ENCODE peak calls at places on chromosomes 11 and 22, in seven cellular contexts. One of them, this sample, is unnamed.

GRCh38 chr11:66068154-66068821 is 1.8 kb upstream of the PACS1 start:
- DNase-seq in SK-N-SH: peak
- DNase-seq in neural progenitor cell: peak
- DNase-seq in H1: peak
- DNase-seq in endothelial cell of umbilical vein: peak
- DNase-seq in A549: peak
- DNase-seq in HCT116: peak
- DNase-seq in this sample: peak

GRCh38 chr11:32581556-32581955 is 2.1 kb upstream of the EIF3M start:
- DNase-seq in SK-N-SH: no peak
- DNase-seq in neural progenitor cell: no peak
- DNase-seq in H1: no peak
- DNase-seq in endothelial cell of umbilical vein: no peak
- DNase-seq in A549: no peak
- DNase-seq in HCT116: no peak
- DNase-seq in this sample: peak

GRCh38 chr11:128763224-128763623 is 69.4 kb downstream of the FLI1 start:
- DNase-seq in SK-N-SH: no peak
- DNase-seq in neural progenitor cell: no peak
- DNase-seq in H1: no peak
- DNase-seq in endothelial cell of umbilical vein: no peak
- DNase-seq in A549: no peak
- DNase-seq in HCT116: no peak
- DNase-seq in this sample: no peak

GRCh38 chr11:39011822-39012221 is 2413.8 kb upstream of the RAG2 start:
- DNase-seq in SK-N-SH: no peak
- DNase-seq in neural progenitor cell: no peak
- DNase-seq in H1: no peak
- DNase-seq in endothelial cell of umbilical vein: no peak
- DNase-seq in A549: no peak
- DNase-seq in HCT116: no peak
- DNase-seq in this sample: no peak

GRCh38 chr11:123144707-123145106 is 50.3 kb downstream of the CLMP start:
- DNase-seq in SK-N-SH: no peak
- DNase-seq in neural progenitor cell: no peak
- DNase-seq in H1: no peak
- DNase-seq in endothelial cell of umbilical vein: no peak
- DNase-seq in A549: no peak
- DNase-seq in HCT116: no peak
- DNase-seq in this sample: peak

GRCh38 chr11:126482586-126483108 is 127.2 kb downstream of the ST3GAL4 start:
- DNase-seq in SK-N-SH: no peak
- DNase-seq in neural progenitor cell: no peak
- DNase-seq in H1: no peak
- DNase-seq in endothelial cell of umbilical vein: no peak
- DNase-seq in A549: no peak
- DNase-seq in HCT116: no peak
- DNase-seq in this sample: no peak

GRCh38 chr11:68550485-68550817 is 89.9 kb downstream of the PPP6R3 start:
- DNase-seq in SK-N-SH: no peak
- DNase-seq in neural progenitor cell: no peak
- DNase-seq in H1: no peak
- DNase-seq in endothelial cell of umbilical vein: peak
- DNase-seq in A549: no peak
- DNase-seq in HCT116: no peak
- DNase-seq in this sample: no peak

GRCh38 chr22:23684051-23684450 is 6.8 kb upstream of the RGL4 start:
- DNase-seq in SK-N-SH: no peak
- DNase-seq in neural progenitor cell: no peak
- DNase-seq in H1: no peak
- DNase-seq in endothelial cell of umbilical vein: no peak
- DNase-seq in A549: no peak
- DNase-seq in HCT116: no peak
- DNase-seq in this sample: no peak

GRCh38 chr11:111225871-111226270 is 19.7 kb upstream of the POU2AF2 start:
- DNase-seq in SK-N-SH: no peak
- DNase-seq in neural progenitor cell: no peak
- DNase-seq in H1: no peak
- DNase-seq in endothelial cell of umbilical vein: no peak
- DNase-seq in A549: no peak
- DNase-seq in HCT116: no peak
- DNase-seq in this sample: no peak

GRCh38 chr22:32761251-32761903 is 40.1 kb upstream of the TIMP3 start:
- DNase-seq in SK-N-SH: no peak
- DNase-seq in neural progenitor cell: no peak
- DNase-seq in H1: no peak
- DNase-seq in endothelial cell of umbilical vein: no peak
- DNase-seq in A549: no peak
- DNase-seq in HCT116: no peak
- DNase-seq in this sample: no peak

GRCh38 chr11:63866211-63866610 is 27.3 kb downstream of the MARK2 start:
- DNase-seq in SK-N-SH: no peak
- DNase-seq in neural progenitor cell: no peak
- DNase-seq in H1: no peak
- DNase-seq in endothelial cell of umbilical vein: no peak
- DNase-seq in A549: no peak
- DNase-seq in HCT116: no peak
- DNase-seq in this sample: peak

GRCh38 chr11:110095554-110095953 is 2.4 kb downstream of the ZC3H12C start:
- DNase-seq in SK-N-SH: no peak
- DNase-seq in neural progenitor cell: no peak
- DNase-seq in H1: no peak
- DNase-seq in endothelial cell of umbilical vein: no peak
- DNase-seq in A549: no peak
- DNase-seq in HCT116: peak
- DNase-seq in this sample: peak

GRCh38 chr11:71410363-71410966 is 37.7 kb downstream of the DHCR7 start:
- DNase-seq in SK-N-SH: no peak
- DNase-seq in neural progenitor cell: no peak
- DNase-seq in H1: no peak
- DNase-seq in endothelial cell of umbilical vein: no peak
- DNase-seq in A549: no peak
- DNase-seq in HCT116: no peak
- DNase-seq in this sample: no peak

GRCh38 chr11:73193251-73194033 is 24.6 kb upstream of the P2RY2 start:
- DNase-seq in SK-N-SH: no peak
- DNase-seq in neural progenitor cell: no peak
- DNase-seq in H1: no peak
- DNase-seq in endothelial cell of umbilical vein: no peak
- DNase-seq in A549: no peak
- DNase-seq in HCT116: no peak
- DNase-seq in this sample: peak
- H3K4me2 ChIP-seq in SK-N-SH: no peak
- H3K4me2 ChIP-seq in neural progenitor cell: no peak
- H3K4me2 ChIP-seq in H1: no peak
- H3K4me2 ChIP-seq in endothelial cell of umbilical vein: no peak
- H3K4me2 ChIP-seq in A549: no peak
- H3K4me2 ChIP-seq in HCT116: peak
- H3K4me2 ChIP-seq in this sample: peak

GRCh38 chr11:11143849-11144248 is 209.2 kb downstream of the CSNK2A3 start:
- DNase-seq in SK-N-SH: no peak
- DNase-seq in neural progenitor cell: no peak
- DNase-seq in H1: no peak
- DNase-seq in endothelial cell of umbilical vein: no peak
- DNase-seq in A549: no peak
- DNase-seq in HCT116: no peak
- DNase-seq in this sample: no peak

GRCh38 chr11:11149671-11150459 is 203.2 kb downstream of the CSNK2A3 start:
- DNase-seq in SK-N-SH: no peak
- DNase-seq in neural progenitor cell: no peak
- DNase-seq in H1: no peak
- DNase-seq in endothelial cell of umbilical vein: no peak
- DNase-seq in A549: no peak
- DNase-seq in HCT116: no peak
- DNase-seq in this sample: no peak

GRCh38 chr11:11146830-11147229 is 206.2 kb downstream of the CSNK2A3 start:
- DNase-seq in SK-N-SH: no peak
- DNase-seq in neural progenitor cell: no peak
- DNase-seq in H1: no peak
- DNase-seq in endothelial cell of umbilical vein: no peak
- DNase-seq in A549: no peak
- DNase-seq in HCT116: no peak
- DNase-seq in this sample: no peak

GRCh38 chr11:11148598-11148997 is 204.5 kb downstream of the CSNK2A3 start:
- DNase-seq in SK-N-SH: no peak
- DNase-seq in neural progenitor cell: no peak
- DNase-seq in H1: no peak
- DNase-seq in endothelial cell of umbilical vein: no peak
- DNase-seq in A549: no peak
- DNase-seq in HCT116: no peak
- DNase-seq in this sample: no peak

GRCh38 chr11:11148104-11148509 is 204.9 kb downstream of the CSNK2A3 start:
- DNase-seq in SK-N-SH: no peak
- DNase-seq in neural progenitor cell: peak
- DNase-seq in H1: peak
- DNase-seq in endothelial cell of umbilical vein: no peak
- DNase-seq in A549: no peak
- DNase-seq in HCT116: no peak
- DNase-seq in this sample: peak
- TF ChIP-seq CTCF in SK-N-SH: peak
- TF ChIP-seq CTCF in neural progenitor cell: peak
- TF ChIP-seq CTCF in H1: peak
- TF ChIP-seq CTCF in endothelial cell of umbilical vein: no peak
- TF ChIP-seq CTCF in A549: no peak
- TF ChIP-seq CTCF in HCT116: peak
- TF ChIP-seq CTCF in this sample: peak

DNA sequence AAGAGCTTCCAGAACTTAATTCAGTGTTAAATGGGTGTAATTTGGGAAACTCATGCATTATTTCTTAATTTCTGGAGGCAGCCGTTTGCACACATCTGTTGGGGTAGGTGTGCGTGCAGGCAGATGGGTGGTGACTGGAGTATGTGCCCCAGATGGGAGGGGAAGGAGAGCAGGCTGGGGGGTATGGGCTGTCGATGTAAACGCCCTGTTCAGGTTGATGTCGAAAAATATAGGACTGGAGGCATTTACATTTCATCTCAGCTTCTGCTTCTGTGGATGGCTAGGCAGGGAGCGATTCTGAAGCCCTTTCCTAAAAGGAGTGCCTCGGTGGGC is 13.8 kb upstream of the SHISAL1 start:
- DNase-seq in SK-N-SH: peak
- DNase-seq in neural progenitor cell: no peak
- DNase-seq in H1: no peak
- DNase-seq in endothelial cell of umbilical vein: no peak
- DNase-seq in A549: no peak
- DNase-seq in HCT116: no peak
- DNase-seq in this sample: no peak
- H3K27ac ChIP-seq in SK-N-SH: peak
- H3K27ac ChIP-seq in neural progenitor cell: no peak
- H3K27ac ChIP-seq in H1: no peak
- H3K27ac ChIP-seq in endothelial cell of umbilical vein: no peak
- H3K27ac ChIP-seq in A549: peak
- H3K27ac ChIP-seq in HCT116: no peak
- H3K27ac ChIP-seq in this sample: no peak

DNA sequence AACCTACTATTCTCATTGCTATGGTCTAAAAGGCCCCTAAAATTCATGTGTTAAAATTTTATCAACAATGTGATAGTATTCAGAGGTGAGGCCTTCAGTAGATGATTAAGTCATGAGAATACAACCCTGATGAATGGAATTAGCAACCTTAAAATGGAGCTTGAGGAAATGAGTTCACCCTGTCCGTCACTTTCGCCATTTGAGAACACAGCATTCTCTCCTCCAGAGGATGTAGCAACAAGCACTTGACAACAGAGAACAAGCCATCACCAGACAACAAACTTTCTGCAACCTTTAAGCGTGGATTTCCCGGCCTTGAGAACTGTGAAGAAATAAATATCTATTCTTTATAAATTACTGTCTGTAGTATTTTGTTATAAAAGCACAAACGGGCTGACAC is 197.0 kb downstream of the SBF2 start:
- DNase-seq in SK-N-SH: no peak
- DNase-seq in neural progenitor cell: no peak
- DNase-seq in H1: no peak
- DNase-seq in endothelial cell of umbilical vein: peak
- DNase-seq in A549: no peak
- DNase-seq in HCT116: no peak
- DNase-seq in this sample: no peak
- H3K4me2 ChIP-seq in SK-N-SH: no peak
- H3K4me2 ChIP-seq in neural progenitor cell: no peak
- H3K4me2 ChIP-seq in H1: no peak
- H3K4me2 ChIP-seq in endothelial cell of umbilical vein: no peak
- H3K4me2 ChIP-seq in A549: no peak
- H3K4me2 ChIP-seq in HCT116: no peak
- H3K4me2 ChIP-seq in this sample: no peak

GRCh38 chr11:9316334-9316733 is 1.9 kb upstream of the TMEM41B start:
- DNase-seq in SK-N-SH: no peak
- DNase-seq in neural progenitor cell: no peak
- DNase-seq in H1: no peak
- DNase-seq in endothelial cell of umbilical vein: no peak
- DNase-seq in A549: no peak
- DNase-seq in HCT116: no peak
- DNase-seq in this sample: no peak

GRCh38 chr11:9310485-9310884 is 3.9 kb downstream of the TMEM41B start:
- DNase-seq in SK-N-SH: no peak
- DNase-seq in neural progenitor cell: no peak
- DNase-seq in H1: no peak
- DNase-seq in endothelial cell of umbilical vein: no peak
- DNase-seq in A549: no peak
- DNase-seq in HCT116: no peak
- DNase-seq in this sample: no peak

GRCh38 chr11:9315078-9315688 is 790 bp upstream of the TMEM41B start:
- DNase-seq in SK-N-SH: no peak
- DNase-seq in neural progenitor cell: peak
- DNase-seq in H1: no peak
- DNase-seq in endothelial cell of umbilical vein: no peak
- DNase-seq in A549: peak
- DNase-seq in HCT116: no peak
- DNase-seq in this sample: no peak

GRCh38 chr11:9313648-9314290 is 624 bp downstream of the TMEM41B start:
- DNase-seq in SK-N-SH: no peak
- DNase-seq in neural progenitor cell: peak
- DNase-seq in H1: no peak
- DNase-seq in endothelial cell of umbilical vein: peak
- DNase-seq in A549: peak
- DNase-seq in HCT116: no peak
- DNase-seq in this sample: peak

GRCh38 chr11:9314291-9315077 is at the start of gene TMEM41B:
- DNase-seq in SK-N-SH: peak
- DNase-seq in neural progenitor cell: peak
- DNase-seq in H1: peak
- DNase-seq in endothelial cell of umbilical vein: peak
- DNase-seq in A549: peak
- DNase-seq in HCT116: peak
- DNase-seq in this sample: peak
- TF ChIP-seq CTCF in SK-N-SH: peak
- TF ChIP-seq CTCF in neural progenitor cell: no peak
- TF ChIP-seq CTCF in H1: no peak
- TF ChIP-seq CTCF in endothelial cell of umbilical vein: no peak
- TF ChIP-seq CTCF in A549: no peak
- TF ChIP-seq CTCF in HCT116: no peak
- TF ChIP-seq CTCF in this sample: peak

DNA sequence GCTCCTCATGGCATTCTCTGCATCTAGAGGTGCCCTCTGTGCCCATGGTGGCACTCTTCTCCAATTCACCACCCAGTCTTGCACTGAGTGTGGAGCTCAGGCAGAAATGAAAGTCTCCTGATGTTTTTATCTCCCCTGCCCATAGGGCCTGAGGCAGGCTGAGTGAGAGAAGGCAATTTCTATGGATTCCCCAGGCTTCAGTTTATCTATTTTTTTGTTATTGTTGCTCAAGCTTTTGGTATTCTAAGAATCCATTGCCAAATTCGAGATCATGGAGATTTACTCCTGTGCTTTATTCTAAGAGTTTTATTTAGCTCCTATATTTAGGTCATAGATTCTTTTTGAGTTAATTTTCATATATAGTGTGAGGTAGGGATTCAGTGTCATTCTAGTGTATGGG is 40.7 kb downstream of the TSPAN18 start:
- DNase-seq in SK-N-SH: no peak
- DNase-seq in neural progenitor cell: no peak
- DNase-seq in H1: no peak
- DNase-seq in endothelial cell of umbilical vein: no peak
- DNase-seq in A549: no peak
- DNase-seq in HCT116: no peak
- DNase-seq in this sample: no peak
- H3K27ac ChIP-seq in SK-N-SH: peak
- H3K27ac ChIP-seq in neural progenitor cell: no peak
- H3K27ac ChIP-seq in H1: no peak
- H3K27ac ChIP-seq in endothelial cell of umbilical vein: peak
- H3K27ac ChIP-seq in A549: no peak
- H3K27ac ChIP-seq in HCT116: no peak
- H3K27ac ChIP-seq in this sample: no peak

This sample was measured in PC-3.